ENCODE peak calls at places on chromosomes 11 and 22, in eight cellular contexts. X is fibroblast of lung; E is heart right ventricle; T is IMR-90; V is CD8-positive, alpha-beta T cell; M is MM.1S; F is stomach; Y is brain microvascular endothelial cell. K is an unnamed sample.

GRCh38 chr22:32030508-32031247 is 12.4 kb upstream of the SLC5A1 start:
- DNase-seq in X (no peak), E (no peak), T (no peak), V (no peak), M (no peak), F (no peak), Y (no peak), K (no peak)

GRCh38 chr11:63476618-63477017 is 14.3 kb downstream of the PLAAT5 start:
- DNase-seq in X (no peak), E (no peak), T (no peak), V (no peak), M (no peak), F (no peak), Y (no peak), K (no peak)

GRCh38 chr22:40081662-40082061 is 86.9 kb downstream of the FAM83F start:
- DNase-seq in X (no peak), E (no peak), T (no peak), V (no peak), M (no peak), F (no peak), Y (no peak), K (no peak)

GRCh38 chr11:85826096-85826855 is 15.3 kb upstream of the SYTL2 start:
- DNase-seq in X (peak; percentile 44), E (peak; percentile 40), T (peak; percentile 47), V (no peak), M (peak; percentile 31), F (no peak), Y (peak; percentile 40), K (no peak)

GRCh38 chr22:41998361-41999261 is at the start of gene WBP2NL:
- DNase-seq in X (peak; percentile 84), E (peak; percentile 79), T (peak; percentile 51), V (peak; percentile 81), M (peak; percentile 91), F (peak; percentile 92), Y (peak; percentile 58), K (peak; percentile 15)

GRCh38 chr11:4480577-4481539 is 1.6 kb upstream of the OR52K1 start:
- DNase-seq in X (no peak), E (no peak), T (no peak), V (no peak), M (no peak), F (no peak), Y (peak; percentile 45), K (no peak)

GRCh38 chr22:17086301-17086700 is 1.5 kb downstream of the IL17RA start:
- DNase-seq in X (no peak), E (no peak), T (no peak), V (no peak), M (no peak), F (no peak), Y (no peak), K (no peak)

GRCh38 chr11:27520226-27520625 is 13.7 kb upstream of the LIN7C start:
- DNase-seq in X (no peak), E (no peak), T (no peak), V (no peak), M (no peak), F (no peak), Y (no peak), K (no peak)

GRCh38 chr11:8794677-8795103 is 112.1 kb downstream of the RPL27A start:
- DNase-seq in X (no peak), E (no peak), T (no peak), V (no peak), M (no peak), F (peak; percentile 83), Y (no peak), K (no peak)

GRCh38 chr11:8207080-8208000 is 38.5 kb upstream of the RIC3 start:
- DNase-seq in X (no peak), E (no peak), T (peak; percentile 22), V (no peak), M (no peak), F (peak; percentile 17), Y (no peak), K (no peak)

GRCh38 chr11:75429902-75430691 is 2.9 kb downstream of the KLHL35 start:
- DNase-seq in X (peak; percentile 65), E (peak; percentile 69), T (peak; percentile 63), V (peak; percentile 37), M (no peak), F (peak; percentile 76), Y (peak; percentile 27), K (no peak)

GRCh38 chr22:28978158-28978557 is 83.5 kb downstream of the C22orf31 start:
- DNase-seq in X (no peak), E (no peak), T (peak; percentile 54), V (no peak), M (peak; percentile 38), F (no peak), Y (peak; percentile 49), K (no peak)

GRCh38 chr11:45145421-45146071 is 893 bp upstream of the PRDM11 start:
- DNase-seq in X (peak; percentile 54), E (no peak), T (peak; percentile 35), V (no peak), M (no peak), F (peak; percentile 31), Y (peak; percentile 32), K (no peak)

GRCh38 chr11:108914981-108915380 is 250.1 kb downstream of the DDX10 start:
- DNase-seq in X (peak; percentile 55), E (no peak), T (peak; percentile 71), V (no peak), M (no peak), F (no peak), Y (no peak), K (no peak)

DNA sequence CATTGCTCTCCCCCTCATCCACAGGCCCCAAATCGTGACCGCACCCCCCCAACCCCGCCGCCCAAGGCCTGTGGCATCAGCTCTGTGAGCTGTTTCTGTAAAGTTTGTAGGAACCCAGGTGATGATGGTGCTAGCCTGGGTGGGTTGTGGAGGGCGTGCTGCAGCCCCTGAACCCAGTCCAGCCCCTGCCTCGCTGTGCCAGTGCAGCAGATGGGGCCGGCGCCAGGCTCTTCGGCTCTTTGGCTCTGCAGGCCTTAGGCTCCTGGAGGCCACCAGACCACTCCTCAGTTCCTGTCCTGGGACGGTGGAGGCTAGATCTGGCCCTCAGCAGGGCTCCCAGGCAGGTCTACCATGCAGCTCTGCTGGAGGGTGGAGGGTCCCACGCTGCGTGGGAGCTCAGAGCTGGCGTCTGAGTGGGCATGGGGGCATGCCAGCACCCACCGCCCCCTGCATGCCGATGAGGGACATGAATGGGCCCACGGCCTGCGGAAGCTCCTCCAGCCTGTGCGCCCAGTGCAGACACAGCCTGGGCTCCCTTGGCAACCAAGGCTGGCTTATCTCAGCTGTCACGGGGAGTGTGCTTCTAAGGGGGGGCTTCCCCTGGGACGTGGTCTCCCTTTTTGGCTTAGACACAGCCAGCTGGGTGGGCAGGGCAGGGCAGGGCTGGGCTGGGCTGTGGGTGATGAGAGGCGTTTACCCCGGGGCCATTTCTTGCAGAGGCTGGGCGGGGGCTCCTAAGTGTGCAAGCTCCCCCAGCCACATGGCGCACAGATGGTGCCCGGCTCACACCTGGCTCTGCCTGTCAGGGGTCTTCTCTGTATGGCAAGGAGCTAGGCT is 1187.6 kb downstream of the BRD1 start:
- DNase-seq in X (no peak), E (peak; percentile 1), T (no peak), V (no peak), M (no peak), F (no peak), Y (no peak), K (no peak)
- H3K27ac ChIP-seq in X (no peak overlapping the region), E (no peak overlapping the region), T (no peak overlapping the region), V (no peak overlapping the region), M (no peak overlapping the region), F (no peak overlapping the region), Y (no peak overlapping the region), K (no peak overlapping the region)

GRCh38 chr11:65559951-65560537 is 1.9 kb upstream of the LTBP3 start:
- DNase-seq in X (peak; percentile 38), E (no peak), T (peak; percentile 53), V (no peak), M (no peak), F (no peak), Y (peak; percentile 46), K (peak; percentile 30)

GRCh38 chr11:65562020-65562419 is 3.9 kb upstream of the LTBP3 start:
- DNase-seq in X (no peak), E (no peak), T (no peak), V (no peak), M (no peak), F (no peak), Y (no peak), K (no peak)

GRCh38 chr11:65558785-65559509 is 788 bp upstream of the LTBP3 start:
- DNase-seq in X (peak; percentile 49), E (peak; percentile 77), T (peak; percentile 33), V (no peak), M (no peak), F (peak; percentile 44), Y (peak; percentile 41), K (peak; percentile 41)

GRCh38 chr11:65559535-65559934 is 1.4 kb upstream of the LTBP3 start:
- DNase-seq in X (no peak), E (no peak), T (no peak), V (no peak), M (no peak), F (no peak), Y (no peak), K (no peak)

GRCh38 chr11:65560555-65561418 is 2.6 kb upstream of the LTBP3 start:
- DNase-seq in X (peak; percentile 44), E (peak; percentile 61), T (peak; percentile 66), V (no peak), M (no peak), F (peak; percentile 62), Y (peak; percentile 87), K (peak; percentile 17)
- TF ChIP-seq CTCF in X (no peak), E (no peak), T (no peak), V (no peak), M (no peak), F (no peak), Y (no peak), K (no peak)

GRCh38 chr22:45709004-45709739 is 37.5 kb downstream of the ATXN10 start:
- DNase-seq in X (peak; percentile 56), E (no peak), T (peak; percentile 79), V (no peak), M (no peak), F (no peak), Y (no peak), K (no peak)

GRCh38 chr22:45710469-45710868 is 38.8 kb downstream of the ATXN10 start:
- DNase-seq in X (no peak), E (no peak), T (no peak), V (no peak), M (no peak), F (no peak), Y (no peak), K (no peak)

GRCh38 chr22:45707605-45708004 is 36.0 kb downstream of the ATXN10 start:
- DNase-seq in X (no peak), E (no peak), T (no peak), V (no peak), M (no peak), F (no peak), Y (no peak), K (no peak)

GRCh38 chr22:45709866-45710265 is 38.2 kb downstream of the ATXN10 start:
- DNase-seq in X (peak; percentile 28), E (no peak), T (peak; percentile 82), V (no peak), M (no peak), F (no peak), Y (peak; percentile 37), K (no peak)

GRCh38 chr22:45708145-45708544 is 36.5 kb downstream of the ATXN10 start:
- DNase-seq in X (no peak), E (no peak), T (no peak), V (no peak), M (no peak), F (no peak), Y (no peak), K (no peak)
- H3K27ac ChIP-seq in X (no peak overlapping the region), E (no peak overlapping the region), T (no peak overlapping the region), V (no peak overlapping the region), M (no peak overlapping the region), F (no peak overlapping the region), Y (no peak overlapping the region), K (no peak overlapping the region)

GRCh38 chr11:76579047-76579751 is 91.3 kb downstream of the LRRC32 start:
- DNase-seq in X (peak; percentile 51), E (peak; percentile 75), T (no peak), V (no peak), M (no peak), F (no peak), Y (no peak), K (peak; percentile 41)
- TF ChIP-seq CTCF in X (peak; percentile 27), E (peak; percentile 19), T (peak; percentile 6), V (no peak), M (no peak), F (no peak), Y (peak; percentile 63), K (peak; percentile 31)